ENCODE peak calls at places on chromosomes 4 and X, in eight cellular contexts. M is keratinocyte, T is hepatocyte, H is left ventricle myocardium inferior, U is adrenal gland, L is MM.1S, Q is tibial nerve, S is GM23338. I is an unnamed sample.

GRCh38 chr4:78592104-78592783 is 40.7 kb downstream of the ANXA3 start:
- DNase-seq in M (no peak), T (no peak), H (no peak), U (no peak), L (no peak), Q (no peak), S (peak; percentile 73), I (no peak)

GRCh38 chrX:36214924-36215323 is 295.4 kb downstream of the CFAP47 start:
- DNase-seq in M (no peak), T (no peak), H (no peak), U (no peak), L (no peak), Q (no peak), S (peak; percentile 1), I (no peak)

GRCh38 chrX:137033774-137034507 is at the start of gene GPR101:
- DNase-seq in M (no peak), T (peak; percentile 11), H (no peak), U (no peak), L (no peak), Q (no peak), S (peak; percentile 38), I (no peak)

GRCh38 chr4:124092101-124093057 is 620.2 kb downstream of the ANKRD50 start:
- DNase-seq in M (no peak), T (no peak), H (peak; percentile 12), U (no peak), L (no peak), Q (peak; percentile 47), S (no peak), I (no peak)

GRCh38 chr4:156547439-156547838 is 424.2 kb downstream of the PDGFC start:
- DNase-seq in M (no peak), T (peak; percentile 8), H (no peak), U (peak; percentile 16), L (no peak), Q (no peak), S (no peak), I (no peak)

GRCh38 chr4:186161138-186161537 is 30.2 kb upstream of the CYP4V2 start:
- DNase-seq in M (no peak), T (peak; percentile 3), H (no peak), U (no peak), L (peak; percentile 95), Q (no peak), S (peak; percentile 45), I (no peak)

GRCh38 chr4:139918591-139918990 is 235.4 kb downstream of the MAML3 start:
- DNase-seq in M (no peak), T (no peak), H (no peak), U (no peak), L (no peak), Q (no peak), S (no peak), I (no peak)

GRCh38 chr4:146032234-146032860 is 93.7 kb upstream of the ZNF827 start:
- DNase-seq in M (no peak), T (no peak), H (no peak), U (no peak), L (no peak), Q (no peak), S (peak; percentile 19), I (no peak)

GRCh38 chrX:47751670-47752069 is 85.0 kb upstream of the ZNF81 start:
- DNase-seq in M (no peak), T (peak; percentile 48), H (peak; percentile 17), U (peak; percentile 21), L (peak; percentile 43), Q (no peak), S (peak; percentile 59), I (no peak)

GRCh38 chr4:104979083-104979760 is 167.5 kb upstream of the TET2 start:
- DNase-seq in M (peak; percentile 71), T (no peak), H (no peak), U (no peak), L (no peak), Q (no peak), S (no peak), I (no peak)

GRCh38 chrX:121103381-121103780 is 56.0 kb downstream of the GLUD2 start:
- DNase-seq in M (no peak), T (no peak), H (no peak), U (peak; percentile 7), L (no peak), Q (no peak), S (no peak), I (no peak)

GRCh38 chr4:97910005-97910404 is 233.3 kb downstream of the STPG2 start:
- DNase-seq in M (no peak), T (peak; percentile 20), H (no peak), U (no peak), L (peak; percentile 12), Q (no peak), S (peak; percentile 75), I (no peak)

DNA sequence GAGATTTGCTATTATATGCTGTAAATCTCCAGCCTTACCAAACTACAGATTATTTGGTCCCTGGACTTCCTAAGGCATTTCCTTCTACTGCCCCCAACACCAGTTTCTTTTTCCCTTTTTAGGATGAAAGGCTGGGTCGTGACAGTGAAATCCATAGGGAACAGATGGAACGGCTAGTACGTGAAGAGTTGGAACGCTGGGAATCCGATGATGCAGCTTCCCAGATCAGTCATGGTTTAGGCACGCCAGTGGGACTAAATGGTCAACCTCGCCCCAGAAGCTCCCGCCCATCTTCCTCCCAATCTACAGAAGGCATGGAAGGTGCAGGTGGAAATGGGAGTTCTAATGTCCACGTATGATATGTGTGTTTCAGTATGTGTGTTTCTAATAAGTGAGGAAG is 67.9 kb downstream of the PKD2 start:
- DNase-seq in M (no peak), T (no peak), H (no peak), U (no peak), L (no peak), Q (no peak), S (no peak), I (no peak)
- H3K36me3 ChIP-seq in M (peaks cover 4% of the 10 kb centered on the region), T (peaks cover 3% of the 10 kb centered on the region), H (peaks cover 88% of the 10 kb centered on the region), U (peaks cover 42% of the 10 kb centered on the region), L (peaks cover 4% of the 10 kb centered on the region), Q (peaks cover 6% of the 10 kb centered on the region), S (peaks cover 42% of the 10 kb centered on the region), I (peaks cover 9% of the 10 kb centered on the region)

GRCh38 chr4:704971-705277 is 708 bp upstream of the PCGF3 start:
- DNase-seq in M (no peak), T (no peak), H (no peak), U (no peak), L (no peak), Q (no peak), S (no peak), I (no peak)

GRCh38 chr4:707929-708630 is 2.4 kb downstream of the PCGF3 start:
- DNase-seq in M (no peak), T (no peak), H (no peak), U (no peak), L (no peak), Q (no peak), S (no peak), I (no peak)

GRCh38 chr4:708631-708933 is 3.0 kb downstream of the PCGF3 start:
- DNase-seq in M (no peak), T (no peak), H (no peak), U (no peak), L (no peak), Q (no peak), S (no peak), I (no peak)

GRCh38 chr4:705278-706082 is at the start of gene PCGF3:
- DNase-seq in M (peak; percentile 61), T (peak; percentile 99), H (peak; percentile 97), U (peak; percentile 98), L (peak; percentile 53), Q (peak; percentile 93), S (peak; percentile 98), I (peak; percentile 100)

DNA sequence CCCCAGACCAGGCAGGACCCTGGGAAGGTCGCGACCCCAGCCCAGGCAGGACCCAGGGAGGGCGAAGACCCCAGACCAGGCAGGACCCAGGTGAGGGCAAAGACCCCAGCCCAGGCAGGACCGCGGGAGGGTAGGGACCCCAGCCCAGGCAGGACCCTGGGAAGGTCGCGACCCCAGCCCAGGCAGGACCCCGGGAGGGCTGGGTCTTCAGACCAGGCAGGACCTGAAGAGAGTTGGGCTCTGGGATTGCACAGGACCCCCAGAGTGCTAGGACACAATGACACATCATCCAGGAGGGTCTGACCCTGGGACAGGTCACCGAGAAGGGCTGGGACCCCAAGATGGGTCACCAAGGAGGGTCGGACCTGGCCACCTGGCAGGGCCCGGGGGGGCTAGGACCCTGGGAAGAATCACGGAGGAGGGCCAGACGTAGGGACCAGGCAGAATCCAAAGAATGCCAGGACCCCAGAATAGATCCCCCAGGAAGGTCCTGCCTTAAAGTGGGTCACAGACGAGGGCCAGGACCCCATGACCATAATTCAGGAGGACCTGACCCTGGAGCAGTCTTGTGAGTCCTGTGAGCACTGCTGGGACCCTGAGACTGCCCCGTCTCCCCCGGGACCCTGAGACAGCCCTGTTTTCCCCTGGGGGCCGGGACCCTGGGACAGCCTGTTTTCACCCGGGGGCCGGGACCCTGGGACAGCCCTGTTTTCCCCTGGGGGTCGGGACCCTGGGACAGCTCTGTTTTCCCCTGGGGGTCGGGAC is 1.4 kb downstream of the PCGF3 start:
- DNase-seq in M (no peak), T (no peak), H (no peak), U (no peak), L (no peak), Q (no peak), S (no peak), I (no peak)
- H3K4me3 ChIP-seq in M (peak overlapping the region; percentile 59), T (peak overlapping the region; percentile 29), H (peak overlapping the region; percentile 99), U (no peak overlapping the region), L (no peak overlapping the region), Q (peak overlapping the region; percentile 96), S (peak overlapping the region; percentile 91), I (no peak overlapping the region)

GRCh38 chrX:41457618-41458192 is 10.6 kb downstream of the NYX start:
- DNase-seq in M (no peak), T (no peak), H (no peak), U (no peak), L (peak; percentile 71), Q (no peak), S (peak; percentile 57), I (no peak)

GRCh38 chrX:41449138-41449537 is 2.0 kb downstream of the NYX start:
- DNase-seq in M (no peak), T (no peak), H (no peak), U (no peak), L (no peak), Q (no peak), S (no peak), I (no peak)

GRCh38 chrX:41449615-41450014 is 2.5 kb downstream of the NYX start:
- DNase-seq in M (no peak), T (no peak), H (no peak), U (no peak), L (peak; percentile 53), Q (peak; percentile 24), S (no peak), I (no peak)

GRCh38 chrX:41452565-41452964 is 5.4 kb downstream of the NYX start:
- DNase-seq in M (no peak), T (no peak), H (no peak), U (no peak), L (no peak), Q (no peak), S (no peak), I (no peak)

DNA sequence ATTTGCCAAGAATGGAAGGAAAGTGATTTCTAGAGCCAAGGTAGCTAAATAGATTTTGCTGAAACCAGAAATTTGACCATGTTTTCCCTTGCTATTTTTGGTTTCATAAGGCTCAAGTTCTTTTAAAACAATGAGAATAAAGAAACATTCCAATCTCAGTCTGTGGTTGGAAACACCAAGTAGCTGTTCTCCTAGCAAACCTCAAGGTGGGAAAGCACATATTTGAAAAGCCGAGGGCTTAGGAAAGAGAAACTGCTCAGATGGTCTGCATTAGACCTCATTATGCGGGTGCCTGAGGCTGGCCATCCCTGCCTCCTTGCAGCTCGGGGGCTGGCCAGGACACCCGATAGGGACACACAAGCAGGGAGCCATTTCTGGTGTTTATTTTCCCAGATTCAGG is 5.8 kb downstream of the NYX start:
- DNase-seq in M (no peak), T (no peak), H (no peak), U (no peak), L (no peak), Q (no peak), S (no peak), I (no peak)
- H3K4me1 ChIP-seq in M (no peaks in the 10 kb centered on the region), T (no peaks in the 10 kb centered on the region), H (peaks cover 18% of the 10 kb centered on the region), U (no peaks in the 10 kb centered on the region), L (peaks cover 7% of the 10 kb centered on the region), Q (no peaks in the 10 kb centered on the region), S (peaks cover 4% of the 10 kb centered on the region), I (no peaks in the 10 kb centered on the region)

GRCh38 chr4:94140998-94141397 is 66.7 kb upstream of the SMARCAD1 start:
- DNase-seq in M (no peak), T (no peak), H (no peak), U (no peak), L (no peak), Q (no peak), S (no peak), I (no peak)
- H3K36me3 ChIP-seq in M (no peaks in the 10 kb centered on the region), T (no peaks in the 10 kb centered on the region), H (no peaks in the 10 kb centered on the region), U (no peaks in the 10 kb centered on the region), L (no peaks in the 10 kb centered on the region), Q (no peaks in the 10 kb centered on the region), S (no peaks in the 10 kb centered on the region), I (no peaks in the 10 kb centered on the region)

I was measured in aorta.